ENCODE peak calls at places on chromosomes 6 and 20, in seven cellular contexts. B is SW 1271, T is cardiac fibroblast, E is heart left ventricle, Y is A172, O is transverse colon, R is fibroblast of pulmonary artery. F is an unnamed sample.

GRCh38 chr6:79941489-79942151 is 5.7 kb downstream of the ELOVL4 start:
- DNase-seq in B (no peak), T (no peak), E (no peak), Y (no peak), O (no peak), R (no peak), F (no peak)

GRCh38 chr20:51500936-51501335 is 41.6 kb downstream of the NFATC2 start:
- DNase-seq in B (no peak), T (no peak), E (no peak), Y (no peak), O (no peak), R (no peak), F (peak; percentile 77)

GRCh38 chr6:2767327-2767985 is 2.3 kb downstream of the WRNIP1 start:
- DNase-seq in B (no peak), T (no peak), E (no peak), Y (no peak), O (no peak), R (no peak), F (no peak)

GRCh38 chr6:85449818-85450577 is at the start of gene NT5E:
- DNase-seq in B (peak; percentile 66), T (peak; percentile 82), E (peak; percentile 71), Y (peak; percentile 72), O (peak; percentile 70), R (peak; percentile 76), F (peak; percentile 77)

GRCh38 chr20:6635034-6635736 is 132.3 kb upstream of the BMP2 start:
- DNase-seq in B (no peak), T (peak; percentile 40), E (no peak), Y (no peak), O (no peak), R (no peak), F (peak; percentile 26)

GRCh38 chr6:20220345-20220744 is 8.1 kb upstream of the MBOAT1 start:
- DNase-seq in B (no peak), T (no peak), E (no peak), Y (no peak), O (no peak), R (no peak), F (no peak)

GRCh38 chr6:157034433-157035230 is 257.5 kb downstream of the ARID1B start:
- DNase-seq in B (peak; percentile 10), T (peak; percentile 83), E (no peak), Y (peak; percentile 38), O (no peak), R (peak; percentile 81), F (peak; percentile 44)

GRCh38 chr6:152552616-152553209 is 84.4 kb downstream of the SYNE1 start:
- DNase-seq in B (no peak), T (peak; percentile 81), E (peak; percentile 48), Y (peak; percentile 55), O (peak; percentile 24), R (peak; percentile 86), F (peak; percentile 56)

GRCh38 chr6:50720623-50721022 is 7.3 kb downstream of the TFAP2D start:
- DNase-seq in B (no peak), T (no peak), E (no peak), Y (peak; percentile 7), O (no peak), R (peak; percentile 14), F (no peak)

GRCh38 chr6:6845603-6846002 is 257.1 kb downstream of the LY86 start:
- DNase-seq in B (no peak), T (no peak), E (no peak), Y (no peak), O (no peak), R (no peak), F (no peak)

GRCh38 chr6:4364711-4365110 is 229.3 kb upstream of the ECI2 start:
- DNase-seq in B (no peak), T (no peak), E (no peak), Y (no peak), O (peak; percentile 49), R (no peak), F (no peak)

GRCh38 chr20:44714701-44715494 is at the start of gene CCN5:
- DNase-seq in B (no peak), T (peak; percentile 92), E (peak; percentile 95), Y (peak; percentile 77), O (peak; percentile 87), R (peak; percentile 85), F (peak; percentile 29)

GRCh38 chr6:158631678-158632537 is 12.6 kb downstream of the DYNLT1 start:
- DNase-seq in B (no peak), T (peak; percentile 88), E (peak; percentile 89), Y (peak; percentile 90), O (peak; percentile 80), R (peak; percentile 89), F (no peak)

GRCh38 chr20:61135966-61136365 is 116.1 kb upstream of the CDH4 start:
- DNase-seq in B (no peak), T (no peak), E (no peak), Y (no peak), O (no peak), R (no peak), F (no peak)

GRCh38 chr6:25084508-25084833 is 148.7 kb upstream of the RIPOR2 start:
- DNase-seq in B (no peak), T (no peak), E (no peak), Y (no peak), O (no peak), R (no peak), F (no peak)

F was measured in immature natural killer cell.